ENCODE peak calls at places on chromosomes 1 and 21, in nine cellular contexts. J, B, E, Z, P, K, T, M and H are unnamed samples.

GRCh38 chr1:77513839-77514763 is 168.4 kb downstream of the ZZZ3 start:
- DNase-seq in J (no peak), B (no peak), E (peak), Z (no peak), P (peak), K (no peak), T (no peak), M (no peak), H (no peak)

GRCh38 chr1:31302749-31303441 is 6.1 kb downstream of the ZCCHC17 start:
- DNase-seq in J (no peak), B (no peak), E (no peak), Z (no peak), P (no peak), K (no peak), T (no peak), M (no peak), H (no peak)

GRCh38 chr1:179017383-179018326 is 8.0 kb upstream of the FAM20B start:
- DNase-seq in J (no peak), B (no peak), E (no peak), Z (peak), P (no peak), K (no peak), T (peak), M (no peak), H (no peak)

GRCh38 chr1:9816199-9816598 is 7.6 kb downstream of the CLSTN1 start:
- DNase-seq in J (no peak), B (no peak), E (no peak), Z (no peak), P (no peak), K (no peak), T (no peak), M (no peak), H (no peak)

GRCh38 chr1:6805004-6805416 is 19.8 kb downstream of the CAMTA1 start:
- DNase-seq in J (no peak), B (no peak), E (no peak), Z (no peak), P (no peak), K (no peak), T (no peak), M (no peak), H (no peak)

GRCh38 chr1:56516539-56517252 is 62.7 kb downstream of the PLPP3 start:
- DNase-seq in J (no peak), B (no peak), E (no peak), Z (no peak), P (no peak), K (no peak), T (no peak), M (no peak), H (peak)

GRCh38 chr1:210302501-210302900 is 26.2 kb upstream of the HHAT start:
- DNase-seq in J (no peak), B (no peak), E (no peak), Z (no peak), P (no peak), K (no peak), T (no peak), M (no peak), H (no peak)

GRCh38 chr1:174074757-174075156 is 52.6 kb upstream of the RC3H1 start:
- DNase-seq in J (no peak), B (peak), E (no peak), Z (peak), P (no peak), K (no peak), T (no peak), M (no peak), H (no peak)

GRCh38 chr1:184972281-184973055 is 1.8 kb downstream of the NIBAN1 start:
- DNase-seq in J (no peak), B (no peak), E (no peak), Z (peak), P (no peak), K (no peak), T (no peak), M (no peak), H (no peak)

GRCh38 chr1:55364216-55364615 is 149.1 kb upstream of the USP24 start:
- DNase-seq in J (no peak), B (no peak), E (no peak), Z (no peak), P (no peak), K (no peak), T (no peak), M (no peak), H (no peak)

GRCh38 chr1:66505671-66506392 is 28.1 kb upstream of the SGIP1 start:
- DNase-seq in J (no peak), B (no peak), E (no peak), Z (peak), P (no peak), K (no peak), T (no peak), M (no peak), H (no peak)

GRCh38 chr1:23224721-23225648 is 7.7 kb upstream of the HTR1D start:
- DNase-seq in J (no peak), B (no peak), E (no peak), Z (no peak), P (no peak), K (no peak), T (no peak), M (no peak), H (no peak)

GRCh38 chr1:89842547-89843278 is 21.9 kb downstream of the LRRC8D start:
- DNase-seq in J (no peak), B (no peak), E (no peak), Z (peak), P (no peak), K (no peak), T (no peak), M (peak), H (no peak)

GRCh38 chr1:153422450-153423068 is 6.2 kb downstream of the S100A7A start:
- DNase-seq in J (peak), B (no peak), E (peak), Z (peak), P (peak), K (peak), T (peak), M (peak), H (no peak)

GRCh38 chr21:41289431-41289830 is 27.2 kb upstream of the FAM3B start:
- DNase-seq in J (no peak), B (no peak), E (no peak), Z (no peak), P (no peak), K (no peak), T (no peak), M (no peak), H (no peak)

GRCh38 chr1:89464008-89464407 is 60.6 kb upstream of the LRRC8B start:
- DNase-seq in J (no peak), B (no peak), E (no peak), Z (no peak), P (no peak), K (no peak), T (no peak), M (no peak), H (no peak)

GRCh38 chr1:230704830-230705229 is 9.1 kb downstream of the AGT start:
- DNase-seq in J (no peak), B (no peak), E (no peak), Z (no peak), P (no peak), K (no peak), T (no peak), M (no peak), H (no peak)

GRCh38 chr1:15722836-15723542 is 13.1 kb upstream of the SLC25A34 start:
- DNase-seq in J (no peak), B (no peak), E (no peak), Z (no peak), P (no peak), K (no peak), T (no peak), M (no peak), H (no peak)